ENCODE peak calls at places on chromosome 9, in ten cellular contexts. One of them, this sample, is unnamed. For H3K27me3 and H3K4me1, the result is how much of the 10 kb centered on the place peaks cover.

GRCh38 chr9:103798620-103799019 is 295.5 kb upstream of the SMC2 start:
- DNase-seq in Caco-2: no peak
- DNase-seq in spleen: no peak
- DNase-seq in CD8-positive, alpha-beta memory T cell: no peak
- DNase-seq in prostate gland: no peak
- DNase-seq in GM23338: no peak
- DNase-seq in body of pancreas: no peak
- DNase-seq in fibroblast of lung: peak
- DNase-seq in endothelial cell of umbilical vein: no peak
- DNase-seq in pancreas: no peak
- DNase-seq in this sample: no peak

GRCh38 chr9:109513871-109514270 is 15.8 kb upstream of the PTPN3 start:
- DNase-seq in CD8-positive, alpha-beta memory T cell: no peak
- DNase-seq in fibroblast of lung: no peak
- DNase-seq in endothelial cell of umbilical vein: no peak
- DNase-seq in prostate gland: no peak
- DNase-seq in pancreas: no peak
- DNase-seq in GM23338: no peak
- DNase-seq in body of pancreas: no peak
- DNase-seq in Caco-2: no peak
- DNase-seq in spleen: no peak
- DNase-seq in this sample: no peak

GRCh38 chr9:88092699-88093359 is 45.4 kb downstream of the SPATA31C2 start:
- DNase-seq in prostate gland: no peak
- DNase-seq in endothelial cell of umbilical vein: no peak
- DNase-seq in fibroblast of lung: peak
- DNase-seq in Caco-2: no peak
- DNase-seq in body of pancreas: no peak
- DNase-seq in GM23338: peak
- DNase-seq in CD8-positive, alpha-beta memory T cell: no peak
- DNase-seq in pancreas: no peak
- DNase-seq in spleen: no peak
- DNase-seq in this sample: no peak

GRCh38 chr9:83266618-83267543 is 203.9 kb upstream of the RASEF start:
- DNase-seq in body of pancreas: peak
- DNase-seq in GM23338: no peak
- DNase-seq in fibroblast of lung: peak
- DNase-seq in pancreas: no peak
- DNase-seq in Caco-2: peak
- DNase-seq in prostate gland: no peak
- DNase-seq in endothelial cell of umbilical vein: peak
- DNase-seq in CD8-positive, alpha-beta memory T cell: no peak
- DNase-seq in spleen: no peak
- DNase-seq in this sample: no peak

GRCh38 chr9:68685770-68686169 is 19.3 kb upstream of the PIP5K1B start:
- DNase-seq in prostate gland: no peak
- DNase-seq in endothelial cell of umbilical vein: peak
- DNase-seq in pancreas: no peak
- DNase-seq in spleen: no peak
- DNase-seq in body of pancreas: peak
- DNase-seq in Caco-2: no peak
- DNase-seq in GM23338: peak
- DNase-seq in fibroblast of lung: no peak
- DNase-seq in CD8-positive, alpha-beta memory T cell: no peak
- DNase-seq in this sample: no peak

GRCh38 chr9:121776739-121777637 is 125.6 kb downstream of the DAB2IP start:
- DNase-seq in body of pancreas: no peak
- DNase-seq in pancreas: no peak
- DNase-seq in CD8-positive, alpha-beta memory T cell: no peak
- DNase-seq in spleen: no peak
- DNase-seq in fibroblast of lung: no peak
- DNase-seq in GM23338: no peak
- DNase-seq in prostate gland: no peak
- DNase-seq in Caco-2: peak
- DNase-seq in endothelial cell of umbilical vein: no peak
- DNase-seq in this sample: no peak

GRCh38 chr9:26264709-26265601 is 586.7 kb upstream of the TUSC1 start:
- DNase-seq in prostate gland: no peak
- DNase-seq in CD8-positive, alpha-beta memory T cell: no peak
- DNase-seq in spleen: no peak
- DNase-seq in fibroblast of lung: peak
- DNase-seq in endothelial cell of umbilical vein: peak
- DNase-seq in Caco-2: no peak
- DNase-seq in body of pancreas: no peak
- DNase-seq in pancreas: no peak
- DNase-seq in GM23338: no peak
- DNase-seq in this sample: no peak

GRCh38 chr9:121955649-121956048 is 137.5 kb downstream of the TTLL11 start:
- DNase-seq in body of pancreas: no peak
- DNase-seq in GM23338: no peak
- DNase-seq in CD8-positive, alpha-beta memory T cell: no peak
- DNase-seq in pancreas: no peak
- DNase-seq in Caco-2: no peak
- DNase-seq in spleen: no peak
- DNase-seq in endothelial cell of umbilical vein: no peak
- DNase-seq in fibroblast of lung: no peak
- DNase-seq in prostate gland: no peak
- DNase-seq in this sample: no peak

GRCh38 chr9:17723656-17724055 is 144.8 kb downstream of the SH3GL2 start:
- DNase-seq in body of pancreas: no peak
- DNase-seq in Caco-2: no peak
- DNase-seq in pancreas: no peak
- DNase-seq in endothelial cell of umbilical vein: no peak
- DNase-seq in CD8-positive, alpha-beta memory T cell: no peak
- DNase-seq in fibroblast of lung: no peak
- DNase-seq in prostate gland: no peak
- DNase-seq in GM23338: no peak
- DNase-seq in spleen: no peak
- DNase-seq in this sample: no peak

GRCh38 chr9:86408121-86408520 is 53.9 kb upstream of the TUT7 start:
- DNase-seq in body of pancreas: no peak
- DNase-seq in Caco-2: no peak
- DNase-seq in fibroblast of lung: peak
- DNase-seq in spleen: no peak
- DNase-seq in CD8-positive, alpha-beta memory T cell: no peak
- DNase-seq in endothelial cell of umbilical vein: no peak
- DNase-seq in GM23338: no peak
- DNase-seq in prostate gland: no peak
- DNase-seq in pancreas: no peak
- DNase-seq in this sample: no peak

GRCh38 chr9:93318441-93318840 is 133.0 kb upstream of the FAM120A start:
- DNase-seq in spleen: no peak
- DNase-seq in prostate gland: no peak
- DNase-seq in endothelial cell of umbilical vein: no peak
- DNase-seq in GM23338: no peak
- DNase-seq in pancreas: no peak
- DNase-seq in CD8-positive, alpha-beta memory T cell: no peak
- DNase-seq in Caco-2: no peak
- DNase-seq in fibroblast of lung: no peak
- DNase-seq in body of pancreas: no peak
- DNase-seq in this sample: no peak

GRCh38 chr9:74281674-74282073 is 215.5 kb upstream of the RORB start:
- DNase-seq in fibroblast of lung: no peak
- DNase-seq in body of pancreas: no peak
- DNase-seq in GM23338: peak
- DNase-seq in CD8-positive, alpha-beta memory T cell: no peak
- DNase-seq in prostate gland: no peak
- DNase-seq in Caco-2: no peak
- DNase-seq in spleen: no peak
- DNase-seq in pancreas: no peak
- DNase-seq in endothelial cell of umbilical vein: no peak
- DNase-seq in this sample: no peak

GRCh38 chr9:95981741-95982390 is 106.4 kb downstream of the ERCC6L2 start:
- DNase-seq in CD8-positive, alpha-beta memory T cell: peak
- DNase-seq in prostate gland: no peak
- DNase-seq in endothelial cell of umbilical vein: peak
- DNase-seq in fibroblast of lung: no peak
- DNase-seq in pancreas: no peak
- DNase-seq in Caco-2: no peak
- DNase-seq in spleen: no peak
- DNase-seq in GM23338: no peak
- DNase-seq in body of pancreas: no peak
- DNase-seq in this sample: no peak

GRCh38 chr9:22446950-22447606 is 454 bp downstream of the DMRTA1 start:
- DNase-seq in pancreas: peak
- DNase-seq in prostate gland: peak
- DNase-seq in endothelial cell of umbilical vein: peak
- DNase-seq in GM23338: peak
- DNase-seq in body of pancreas: peak
- DNase-seq in fibroblast of lung: peak
- DNase-seq in Caco-2: peak
- DNase-seq in spleen: peak
- DNase-seq in CD8-positive, alpha-beta memory T cell: peak
- DNase-seq in this sample: no peak

GRCh38 chr9:125743687-125744428 is 3.3 kb upstream of the PBX3 start:
- DNase-seq in endothelial cell of umbilical vein: no peak
- DNase-seq in Caco-2: no peak
- DNase-seq in body of pancreas: no peak
- DNase-seq in GM23338: no peak
- DNase-seq in pancreas: no peak
- DNase-seq in prostate gland: no peak
- DNase-seq in fibroblast of lung: no peak
- DNase-seq in CD8-positive, alpha-beta memory T cell: no peak
- DNase-seq in spleen: no peak
- DNase-seq in this sample: no peak

GRCh38 chr9:121085661-121086060 is 10.9 kb downstream of the CNTRL start:
- DNase-seq in fibroblast of lung: peak
- DNase-seq in GM23338: no peak
- DNase-seq in endothelial cell of umbilical vein: no peak
- DNase-seq in body of pancreas: no peak
- DNase-seq in Caco-2: no peak
- DNase-seq in CD8-positive, alpha-beta memory T cell: no peak
- DNase-seq in prostate gland: no peak
- DNase-seq in pancreas: no peak
- DNase-seq in spleen: no peak
- DNase-seq in this sample: no peak

GRCh38 chr9:83034587-83034986 is 28.4 kb downstream of the RASEF start:
- DNase-seq in pancreas: no peak
- DNase-seq in body of pancreas: no peak
- DNase-seq in endothelial cell of umbilical vein: no peak
- DNase-seq in fibroblast of lung: peak
- DNase-seq in CD8-positive, alpha-beta memory T cell: no peak
- DNase-seq in prostate gland: no peak
- DNase-seq in Caco-2: no peak
- DNase-seq in GM23338: no peak
- DNase-seq in spleen: no peak
- DNase-seq in this sample: no peak

GRCh38 chr9:137393176-137394150 is 29.5 kb downstream of the EXD3 start:
- DNase-seq in fibroblast of lung: no peak
- DNase-seq in CD8-positive, alpha-beta memory T cell: no peak
- DNase-seq in GM23338: no peak
- DNase-seq in Caco-2: no peak
- DNase-seq in endothelial cell of umbilical vein: no peak
- DNase-seq in spleen: no peak
- DNase-seq in prostate gland: no peak
- DNase-seq in body of pancreas: no peak
- DNase-seq in pancreas: no peak
- DNase-seq in this sample: no peak

GRCh38 chr9:76297721-76298239 is 96.4 kb downstream of the RFK start:
- DNase-seq in spleen: no peak
- DNase-seq in endothelial cell of umbilical vein: no peak
- DNase-seq in CD8-positive, alpha-beta memory T cell: no peak
- DNase-seq in body of pancreas: peak
- DNase-seq in fibroblast of lung: peak
- DNase-seq in pancreas: no peak
- DNase-seq in prostate gland: no peak
- DNase-seq in GM23338: no peak
- DNase-seq in Caco-2: no peak
- DNase-seq in this sample: no peak
- H3K4me3 ChIP-seq in spleen: no peak
- H3K4me3 ChIP-seq in endothelial cell of umbilical vein: no peak
- H3K4me3 ChIP-seq in CD8-positive, alpha-beta memory T cell: no peak
- H3K4me3 ChIP-seq in body of pancreas: no peak
- H3K4me3 ChIP-seq in fibroblast of lung: peak
- H3K4me3 ChIP-seq in pancreas: no peak
- H3K4me3 ChIP-seq in prostate gland: no peak
- H3K4me3 ChIP-seq in GM23338: no peak
- H3K4me3 ChIP-seq in Caco-2: no peak
- H3K4me3 ChIP-seq in this sample: no peak

DNA sequence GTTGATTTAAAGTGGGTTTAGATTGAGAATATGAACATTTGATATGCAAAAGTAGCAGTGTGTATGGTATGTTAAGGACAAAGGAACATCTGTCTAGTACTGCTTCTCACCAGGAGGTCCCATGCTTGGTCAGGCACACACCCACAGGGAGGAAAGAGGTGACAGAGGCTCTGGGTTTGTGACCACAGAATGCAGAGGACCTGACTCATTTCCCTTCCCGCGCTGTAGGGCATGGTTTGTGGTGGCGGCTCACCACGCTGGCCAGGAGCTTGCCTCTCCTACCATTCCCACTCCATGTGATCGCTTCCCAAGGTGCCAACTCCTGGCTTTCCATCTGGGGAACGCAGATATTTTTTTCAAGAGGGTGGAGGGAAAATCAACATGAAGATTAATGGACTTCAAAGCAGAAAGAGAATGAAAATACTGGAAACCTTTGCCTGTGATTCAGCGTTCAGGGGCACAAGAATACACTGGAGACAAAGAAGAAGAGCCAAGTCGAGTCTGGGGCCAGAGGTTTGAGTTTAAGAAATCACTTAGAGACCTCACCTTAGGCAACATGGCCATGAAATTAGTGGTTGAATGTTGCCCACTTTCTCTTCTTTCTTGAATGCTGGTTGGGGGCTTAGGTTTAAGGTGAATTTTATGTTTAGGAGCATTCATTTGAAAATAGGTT is 477.8 kb downstream of the CCDC171 start:
- DNase-seq in pancreas: no peak
- DNase-seq in prostate gland: no peak
- DNase-seq in fibroblast of lung: peak
- DNase-seq in Caco-2: no peak
- DNase-seq in CD8-positive, alpha-beta memory T cell: no peak
- DNase-seq in body of pancreas: no peak
- DNase-seq in GM23338: no peak
- DNase-seq in endothelial cell of umbilical vein: peak
- DNase-seq in spleen: no peak
- DNase-seq in this sample: no peak
- H3K27me3 ChIP-seq in pancreas: under half
- H3K27me3 ChIP-seq in prostate gland: under half
- H3K27me3 ChIP-seq in fibroblast of lung: under half
- H3K27me3 ChIP-seq in Caco-2: under half
- H3K27me3 ChIP-seq in CD8-positive, alpha-beta memory T cell: under half
- H3K27me3 ChIP-seq in body of pancreas: under half
- H3K27me3 ChIP-seq in GM23338: under half
- H3K27me3 ChIP-seq in endothelial cell of umbilical vein: under half
- H3K27me3 ChIP-seq in spleen: under half
- H3K27me3 ChIP-seq in this sample: under half

GRCh38 chr9:114590328-114590727 is 2.8 kb downstream of the ATP6V1G1 start:
- DNase-seq in pancreas: no peak
- DNase-seq in body of pancreas: no peak
- DNase-seq in GM23338: no peak
- DNase-seq in Caco-2: no peak
- DNase-seq in endothelial cell of umbilical vein: no peak
- DNase-seq in prostate gland: no peak
- DNase-seq in spleen: no peak
- DNase-seq in CD8-positive, alpha-beta memory T cell: no peak
- DNase-seq in fibroblast of lung: no peak
- DNase-seq in this sample: no peak
- H3K4me1 ChIP-seq in pancreas: under half
- H3K4me1 ChIP-seq in body of pancreas: under half
- H3K4me1 ChIP-seq in GM23338: under half
- H3K4me1 ChIP-seq in Caco-2: under half
- H3K4me1 ChIP-seq in endothelial cell of umbilical vein: under half
- H3K4me1 ChIP-seq in prostate gland: under half
- H3K4me1 ChIP-seq in spleen: under half
- H3K4me1 ChIP-seq in CD8-positive, alpha-beta memory T cell: half or more
- H3K4me1 ChIP-seq in fibroblast of lung: under half
- H3K4me1 ChIP-seq in this sample: under half

GRCh38 chr9:1051286-1052118 is 1.3 kb downstream of the DMRT2 start:
- DNase-seq in endothelial cell of umbilical vein: no peak
- DNase-seq in prostate gland: peak
- DNase-seq in CD8-positive, alpha-beta memory T cell: no peak
- DNase-seq in fibroblast of lung: peak
- DNase-seq in GM23338: peak
- DNase-seq in pancreas: peak
- DNase-seq in body of pancreas: peak
- DNase-seq in spleen: no peak
- DNase-seq in Caco-2: no peak
- DNase-seq in this sample: no peak
- H3K4me3 ChIP-seq in endothelial cell of umbilical vein: no peak
- H3K4me3 ChIP-seq in prostate gland: peak
- H3K4me3 ChIP-seq in CD8-positive, alpha-beta memory T cell: peak
- H3K4me3 ChIP-seq in fibroblast of lung: no peak
- H3K4me3 ChIP-seq in GM23338: peak
- H3K4me3 ChIP-seq in pancreas: peak
- H3K4me3 ChIP-seq in body of pancreas: no peak
- H3K4me3 ChIP-seq in spleen: peak
- H3K4me3 ChIP-seq in Caco-2: no peak
- H3K4me3 ChIP-seq in this sample: peak

This sample was measured in ascending aorta.